ENCODE peak calls at places on chromosome 3, in four cellular contexts. T is brain microvascular endothelial cell, B is iPS-NIHi11, K is substantia nigra. U is an unnamed sample.
A peak's percentile ranks its signal among the peaks of the same experiment; 100 is the strongest.

GRCh38 chr3:197949191-197949766 is 711 bp upstream of the RPL35A start:
- DNase-seq in T (no peak), B (no peak), K (no peak), U (no peak)

GRCh38 chr3:15822281-15822680 is 24.5 kb upstream of the ANKRD28 start:
- DNase-seq in T (no peak), B (no peak), K (no peak), U (no peak)

GRCh38 chr3:148992027-148992634 is 791 bp downstream of the GYG1 start:
- DNase-seq in T (peak; percentile 29), B (peak; percentile 66), K (peak; percentile 75), U (peak; percentile 24)

GRCh38 chr3:138062626-138063025 is 52.7 kb downstream of the CLDN18 start:
- DNase-seq in T (peak; percentile 55), B (no peak), K (peak; percentile 15), U (no peak)

GRCh38 chr3:174438501-174439156 is 420.5 kb upstream of the NAALADL2 start:
- DNase-seq in T (no peak), B (no peak), K (no peak), U (no peak)

GRCh38 chr3:139111392-139112229 is 66.9 kb upstream of the PRR23C start:
- DNase-seq in T (peak; percentile 55), B (peak; percentile 75), K (peak; percentile 50), U (peak; percentile 38)

GRCh38 chr3:133835961-133836360 is 30.3 kb downstream of the SRPRB start:
- DNase-seq in T (no peak), B (no peak), K (no peak), U (no peak)

GRCh38 chr3:30696403-30696819 is 90.0 kb downstream of the TGFBR2 start:
- DNase-seq in T (no peak), B (no peak), K (no peak), U (no peak)

GRCh38 chr3:12229896-12230295 is 59.0 kb upstream of the PPARG start:
- DNase-seq in T (no peak), B (no peak), K (no peak), U (no peak)

GRCh38 chr3:184670091-184670602 is 41.7 kb downstream of the MAGEF1 start:
- DNase-seq in T (no peak), B (no peak), K (no peak), U (no peak)

GRCh38 chr3:188689101-188689574 is 482.6 kb upstream of the TPRG1 start:
- DNase-seq in T (peak; percentile 49), B (no peak), K (no peak), U (peak; percentile 75)

GRCh38 chr3:145017959-145018358 is 1046.3 kb downstream of the DIPK2A start:
- DNase-seq in T (peak; percentile 43), B (peak; percentile 5), K (no peak), U (no peak)